ENCODE peak calls at places on chromosomes 6 and 20, in seven cellular contexts. M, J, P, I, R, N and U are unnamed samples.

GRCh38 chr20:52746190-52746589 is 226.0 kb upstream of the TSHZ2 start:
- DNase-seq in M (no peak), J (no peak), P (no peak), I (no peak), R (peak), N (no peak), U (no peak)

GRCh38 chr6:504446-504980 is 113.0 kb downstream of the IRF4 start:
- DNase-seq in M (no peak), J (no peak), P (no peak), I (no peak), R (no peak), N (no peak), U (no peak)

GRCh38 chr6:14876778-14877613 is 368.9 kb upstream of the JARID2 start:
- DNase-seq in M (no peak), J (peak), P (peak), I (no peak), R (no peak), N (no peak), U (no peak)

GRCh38 chr6:155448823-155449789 is 6.5 kb downstream of the NOX3 start:
- DNase-seq in M (no peak), J (no peak), P (no peak), I (no peak), R (no peak), N (no peak), U (no peak)

GRCh38 chr6:83303426-83303825 is 110.3 kb downstream of the RWDD2A start:
- DNase-seq in M (no peak), J (no peak), P (peak), I (no peak), R (no peak), N (no peak), U (no peak)

GRCh38 chr20:23087587-23088275 is 1.6 kb upstream of the CD93 start:
- DNase-seq in M (no peak), J (no peak), P (no peak), I (no peak), R (no peak), N (no peak), U (no peak)

GRCh38 chr20:51687071-51687470 is 81.1 kb downstream of the ATP9A start:
- DNase-seq in M (no peak), J (no peak), P (peak), I (no peak), R (no peak), N (no peak), U (no peak)

GRCh38 chr6:163730496-163731210 is 316.1 kb downstream of the QKI start:
- DNase-seq in M (no peak), J (no peak), P (no peak), I (no peak), R (no peak), N (no peak), U (no peak)

GRCh38 chr20:10047427-10047826 is 12.6 kb downstream of the ANKEF1 start:
- DNase-seq in M (peak), J (no peak), P (no peak), I (no peak), R (peak), N (no peak), U (peak)

GRCh38 chr20:55439057-55439456 is 566.3 kb downstream of the CBLN4 start:
- DNase-seq in M (no peak), J (no peak), P (no peak), I (no peak), R (no peak), N (no peak), U (no peak)

GRCh38 chr6:12249516-12250394 is 40.4 kb upstream of the EDN1 start:
- DNase-seq in M (no peak), J (no peak), P (no peak), I (no peak), R (no peak), N (no peak), U (no peak)

GRCh38 chr20:24370911-24371695 is 98.3 kb upstream of the SYNDIG1 start:
- DNase-seq in M (no peak), J (no peak), P (no peak), I (no peak), R (no peak), N (no peak), U (no peak)

GRCh38 chr6:28558629-28559028 is 32.9 kb downstream of the GPX5 start:
- DNase-seq in M (no peak), J (no peak), P (no peak), I (no peak), R (no peak), N (no peak), U (no peak)

GRCh38 chr20:31846793-31847138 is 1.4 kb upstream of the FOXS1 start:
- DNase-seq in M (no peak), J (no peak), P (no peak), I (no peak), R (no peak), N (no peak), U (no peak)
- TF ChIP-seq CTCF in M (peak), J (no peak), P (no peak), I (no peak), R (peak), N (peak), U (peak)

GRCh38 chr20:57400262-57400701 is 9.1 kb downstream of the RBM38 start:
- DNase-seq in M (no peak), J (peak), P (no peak), I (no peak), R (no peak), N (no peak), U (no peak)
- TF ChIP-seq CTCF in M (no peak), J (no peak), P (no peak), I (no peak), R (no peak), N (no peak), U (no peak)

GRCh38 chr6:113194090-113194489 is 663.1 kb upstream of the MARCKS start:
- DNase-seq in M (no peak), J (no peak), P (no peak), I (no peak), R (no peak), N (no peak), U (no peak)

GRCh38 chr6:113185299-113185698 is 671.8 kb upstream of the MARCKS start:
- DNase-seq in M (no peak), J (no peak), P (peak), I (no peak), R (no peak), N (no peak), U (no peak)

GRCh38 chr6:113184736-113185135 is 672.4 kb upstream of the MARCKS start:
- DNase-seq in M (no peak), J (peak), P (peak), I (no peak), R (no peak), N (no peak), U (no peak)

GRCh38 chr6:113187671-113188070 is 669.5 kb upstream of the MARCKS start:
- DNase-seq in M (no peak), J (no peak), P (no peak), I (no peak), R (no peak), N (no peak), U (no peak)

GRCh38 chr6:113190170-113190569 is 667.0 kb upstream of the MARCKS start:
- DNase-seq in M (no peak), J (no peak), P (no peak), I (no peak), R (no peak), N (no peak), U (no peak)
- TF ChIP-seq CTCF in M (no peak), J (no peak), P (peak), I (no peak), R (peak), N (no peak), U (no peak)

DNA sequence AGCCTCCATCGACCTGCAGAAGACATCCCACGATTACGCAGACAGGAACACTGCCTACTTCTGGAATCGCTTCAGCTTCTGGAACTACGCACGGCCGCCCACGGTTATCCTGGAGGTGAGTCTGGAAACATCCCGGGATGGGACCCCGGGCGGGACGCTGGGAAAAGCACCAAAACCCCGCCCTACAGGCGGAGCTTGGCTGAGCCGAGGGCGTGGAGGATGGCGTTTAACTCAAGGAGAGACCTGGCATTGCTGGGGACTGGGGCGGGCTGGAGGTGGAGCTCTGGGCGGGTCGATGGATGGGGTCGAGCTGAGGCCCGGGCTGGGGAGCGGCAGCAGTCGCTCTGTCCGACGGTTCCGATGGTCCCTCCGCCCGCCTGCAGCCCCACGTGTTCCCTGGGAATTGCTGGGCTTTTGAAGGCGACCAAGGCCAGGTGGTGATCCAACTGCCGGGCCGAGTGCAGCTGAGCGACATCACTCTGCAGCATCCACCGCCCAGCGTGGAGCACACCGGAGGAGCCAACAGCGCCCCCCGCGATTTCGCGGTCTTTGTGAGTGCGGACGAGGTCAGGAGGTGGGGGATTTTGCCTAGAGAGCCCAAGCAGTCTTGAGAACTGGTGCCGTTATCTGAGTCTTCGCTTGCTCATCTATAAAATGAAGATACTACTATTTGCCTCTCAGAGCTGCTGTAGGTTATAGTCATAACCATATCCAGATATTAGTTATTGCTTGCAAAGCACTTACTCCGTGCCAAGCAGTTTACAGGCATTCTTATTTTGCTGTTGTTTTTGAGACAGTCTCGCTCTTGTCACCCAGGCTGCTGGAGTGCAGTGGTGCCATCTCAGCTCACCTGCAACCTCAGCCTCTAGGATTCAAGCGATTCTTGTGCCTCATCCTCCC is 3.8 kb downstream of the SPAG4 start:
- DNase-seq in M (peak), J (peak), P (peak), I (peak), R (peak), N (peak), U (peak)
- TF ChIP-seq CTCF in M (peak), J (peak), P (peak), I (no peak), R (peak), N (no peak), U (peak)

DNA sequence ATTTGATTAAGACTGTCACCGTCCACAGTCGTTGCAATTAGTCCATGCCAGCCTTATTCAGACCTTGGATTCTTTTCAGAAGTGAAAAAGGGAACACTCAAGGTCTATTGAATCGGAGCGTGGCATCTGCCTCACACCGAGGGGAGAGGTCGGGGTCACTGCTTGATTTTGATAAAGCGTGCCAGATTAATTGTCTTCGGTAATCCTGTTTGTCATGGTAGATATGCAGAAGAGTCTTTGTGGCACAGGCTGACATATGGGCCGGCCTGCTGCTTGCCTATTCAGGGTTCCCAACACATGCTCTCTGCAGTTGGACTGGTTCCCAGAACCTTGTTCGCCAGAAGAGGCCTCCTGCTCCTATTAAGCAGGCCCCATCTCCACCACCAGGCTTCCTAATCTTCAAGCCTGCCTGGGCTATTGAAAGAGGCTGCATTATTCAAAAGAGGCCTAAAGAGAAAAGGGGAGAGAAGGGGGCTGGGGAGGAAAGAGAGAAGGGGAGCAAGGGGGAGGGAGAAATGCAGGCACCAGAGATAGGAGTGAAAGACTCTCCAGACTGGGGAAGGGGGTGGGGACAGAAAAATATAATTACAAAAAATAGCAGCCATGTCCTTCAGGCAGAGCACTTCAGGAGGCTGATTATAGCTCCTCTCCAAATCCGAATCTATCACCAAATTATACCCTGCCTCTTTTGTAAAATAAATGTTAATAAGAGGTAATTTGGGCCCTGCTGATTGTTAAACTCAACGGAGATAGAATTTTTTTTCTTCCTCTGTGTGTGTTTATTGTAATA is 611.3 kb downstream of the HDGFL1 start:
- DNase-seq in M (peak), J (peak), P (peak), I (no peak), R (no peak), N (peak), U (peak)
- TF ChIP-seq CTCF in M (no peak), J (no peak), P (no peak), I (no peak), R (no peak), N (no peak), U (no peak)